ENCODE peak calls at places on chromosomes 11 and 22, in six cellular contexts. P, J, Z, S, R and E are unnamed samples.

GRCh38 chr11:34890812-34891211 is 25.4 kb downstream of the APIP start:
- DNase-seq in P (no peak), J (peak; percentile 29), Z (peak; percentile 68), S (peak; percentile 6), R (no peak), E (peak; percentile 35)

GRCh38 chr11:94539420-94539819 is 4.3 kb upstream of the FUT4 start:
- DNase-seq in P (peak; percentile 73), J (no peak), Z (peak; percentile 54), S (no peak), R (peak; percentile 21), E (peak; percentile 4)

GRCh38 chr11:45180888-45181594 is 34.6 kb downstream of the PRDM11 start:
- DNase-seq in P (peak; percentile 78), J (no peak), Z (no peak), S (peak; percentile 17), R (peak; percentile 76), E (no peak)

GRCh38 chr22:31556627-31557203 is 60.4 kb downstream of the SFI1 start:
- DNase-seq in P (no peak), J (peak; percentile 38), Z (peak; percentile 52), S (peak; percentile 27), R (peak; percentile 10), E (peak; percentile 29)

GRCh38 chr11:96149743-96150555 is 193.0 kb downstream of the MAML2 start:
- DNase-seq in P (no peak), J (no peak), Z (peak; percentile 35), S (peak; percentile 88), R (no peak), E (no peak)

GRCh38 chr22:23862103-23862502 is 4.4 kb downstream of the SLC2A11 start:
- DNase-seq in P (no peak), J (peak; percentile 80), Z (peak; percentile 50), S (peak; percentile 34), R (peak; percentile 53), E (peak; percentile 39)

GRCh38 chr22:24087071-24087795 is 76.1 kb downstream of the CABIN1 start:
- DNase-seq in P (no peak), J (no peak), Z (no peak), S (no peak), R (no peak), E (no peak)

GRCh38 chr22:17266261-17266971 is 47.2 kb upstream of the ADA2 start:
- DNase-seq in P (peak; percentile 74), J (no peak), Z (peak; percentile 80), S (no peak), R (peak; percentile 25), E (peak; percentile 55)

GRCh38 chr11:35145249-35145648 is 6.3 kb downstream of the CD44 start:
- DNase-seq in P (peak; percentile 80), J (no peak), Z (no peak), S (peak; percentile 81), R (peak; percentile 32), E (no peak)

GRCh38 chr22:44247346-44247745 is 65.4 kb downstream of the SHISAL1 start:
- DNase-seq in P (no peak), J (no peak), Z (no peak), S (no peak), R (no peak), E (no peak)

GRCh38 chr11:69874984-69875673 is 55.9 kb upstream of the FGF3 start:
- DNase-seq in P (peak; percentile 18), J (no peak), Z (no peak), S (no peak), R (no peak), E (no peak)

GRCh38 chr11:106280041-106280440 is 202.6 kb downstream of the AASDHPPT start:
- DNase-seq in P (no peak), J (no peak), Z (no peak), S (no peak), R (no peak), E (no peak)

GRCh38 chr22:24157783-24158170 is 23.5 kb upstream of the SUSD2 start:
- DNase-seq in P (no peak), J (no peak), Z (no peak), S (no peak), R (no peak), E (no peak)

GRCh38 chr11:72578051-72578450 is 96.2 kb downstream of the PDE2A start:
- DNase-seq in P (peak; percentile 45), J (no peak), Z (no peak), S (no peak), R (no peak), E (no peak)

GRCh38 chr22:26713823-26714449 is 56.5 kb downstream of the MIAT start:
- DNase-seq in P (no peak), J (no peak), Z (peak; percentile 21), S (peak; percentile 69), R (no peak), E (no peak)

GRCh38 chr11:83971063-83971462 is 684.9 kb upstream of the CCDC90B start:
- DNase-seq in P (no peak), J (no peak), Z (no peak), S (no peak), R (peak; percentile 7), E (no peak)

GRCh38 chr11:79441159-79441875 is 487 bp upstream of the TENM4 start:
- DNase-seq in P (peak; percentile 44), J (no peak), Z (no peak), S (no peak), R (no peak), E (no peak)

GRCh38 chr22:27241430-27242110 is 560.0 kb downstream of the MN1 start:
- DNase-seq in P (no peak), J (no peak), Z (peak; percentile 40), S (no peak), R (peak; percentile 93), E (no peak)

GRCh38 chr11:110027627-110028371 is 65.4 kb upstream of the ZC3H12C start:
- DNase-seq in P (no peak), J (peak; percentile 21), Z (no peak), S (no peak), R (no peak), E (no peak)

GRCh38 chr11:112019066-112019465 is 6.1 kb upstream of the DLAT start:
- DNase-seq in P (no peak), J (no peak), Z (no peak), S (no peak), R (no peak), E (no peak)

GRCh38 chr11:112017538-112017937 is 7.7 kb upstream of the DLAT start:
- DNase-seq in P (no peak), J (no peak), Z (no peak), S (peak; percentile 43), R (peak; percentile 73), E (no peak)

GRCh38 chr11:112016088-112016764 is 9.0 kb upstream of the DLAT start:
- DNase-seq in P (no peak), J (no peak), Z (no peak), S (peak; percentile 29), R (peak; percentile 48), E (no peak)

GRCh38 chr11:112013501-112014164 is 11.6 kb upstream of the DLAT start:
- DNase-seq in P (no peak), J (no peak), Z (peak; percentile 30), S (no peak), R (no peak), E (no peak)

GRCh38 chr11:112016765-112017356 is 8.3 kb upstream of the DLAT start:
- DNase-seq in P (no peak), J (no peak), Z (no peak), S (no peak), R (peak; percentile 45), E (no peak)
- H3K4me3 ChIP-seq in P (no peak overlapping the region), J (no peak overlapping the region), Z (no peak overlapping the region), S (no peak overlapping the region), R (no peak overlapping the region), E (no peak overlapping the region)

GRCh38 chr22:39281126-39281525 is 36.3 kb upstream of the PDGFB start:
- DNase-seq in P (no peak), J (no peak), Z (no peak), S (no peak), R (no peak), E (no peak)
- H3K4me3 ChIP-seq in P (no peak overlapping the region), J (no peak overlapping the region), Z (no peak overlapping the region), S (no peak overlapping the region), R (no peak overlapping the region), E (no peak overlapping the region)

GRCh38 chr11:66071326-66071870 is 1.3 kb downstream of the PACS1 start:
- DNase-seq in P (no peak), J (no peak), Z (no peak), S (no peak), R (no peak), E (no peak)

GRCh38 chr11:66070604-66071325 is 693 bp downstream of the PACS1 start:
- DNase-seq in P (peak; percentile 70), J (no peak), Z (peak; percentile 65), S (no peak), R (peak; percentile 57), E (no peak)

GRCh38 chr11:66073669-66074068 is 3.6 kb downstream of the PACS1 start:
- DNase-seq in P (no peak), J (no peak), Z (no peak), S (no peak), R (no peak), E (no peak)

GRCh38 chr11:66069715-66070603 is at the start of gene PACS1:
- DNase-seq in P (peak; percentile 89), J (peak; percentile 78), Z (peak; percentile 92), S (peak; percentile 58), R (peak; percentile 75), E (peak; percentile 65)

GRCh38 chr11:66072518-66072917 is 2.4 kb downstream of the PACS1 start:
- DNase-seq in P (no peak), J (no peak), Z (no peak), S (no peak), R (no peak), E (no peak)
- H3K4me3 ChIP-seq in P (no peak overlapping the region), J (peak overlapping the region; percentile 83), Z (no peak overlapping the region), S (peak overlapping the region; percentile 72), R (no peak overlapping the region), E (no peak overlapping the region)

GRCh38 chr22:45504703-45505341 is 2.1 kb downstream of the FBLN1 start:
- DNase-seq in P (no peak), J (no peak), Z (peak; percentile 54), S (no peak), R (no peak), E (no peak)

GRCh38 chr22:45503071-45503815 is 560 bp downstream of the FBLN1 start:
- DNase-seq in P (no peak), J (no peak), Z (no peak), S (no peak), R (no peak), E (no peak)

GRCh38 chr22:45502215-45503070 is at the start of gene FBLN1:
- DNase-seq in P (no peak), J (no peak), Z (peak; percentile 83), S (no peak), R (no peak), E (no peak)

GRCh38 chr22:45505991-45506743 is 3.5 kb downstream of the FBLN1 start:
- DNase-seq in P (no peak), J (no peak), Z (no peak), S (no peak), R (no peak), E (no peak)

DNA sequence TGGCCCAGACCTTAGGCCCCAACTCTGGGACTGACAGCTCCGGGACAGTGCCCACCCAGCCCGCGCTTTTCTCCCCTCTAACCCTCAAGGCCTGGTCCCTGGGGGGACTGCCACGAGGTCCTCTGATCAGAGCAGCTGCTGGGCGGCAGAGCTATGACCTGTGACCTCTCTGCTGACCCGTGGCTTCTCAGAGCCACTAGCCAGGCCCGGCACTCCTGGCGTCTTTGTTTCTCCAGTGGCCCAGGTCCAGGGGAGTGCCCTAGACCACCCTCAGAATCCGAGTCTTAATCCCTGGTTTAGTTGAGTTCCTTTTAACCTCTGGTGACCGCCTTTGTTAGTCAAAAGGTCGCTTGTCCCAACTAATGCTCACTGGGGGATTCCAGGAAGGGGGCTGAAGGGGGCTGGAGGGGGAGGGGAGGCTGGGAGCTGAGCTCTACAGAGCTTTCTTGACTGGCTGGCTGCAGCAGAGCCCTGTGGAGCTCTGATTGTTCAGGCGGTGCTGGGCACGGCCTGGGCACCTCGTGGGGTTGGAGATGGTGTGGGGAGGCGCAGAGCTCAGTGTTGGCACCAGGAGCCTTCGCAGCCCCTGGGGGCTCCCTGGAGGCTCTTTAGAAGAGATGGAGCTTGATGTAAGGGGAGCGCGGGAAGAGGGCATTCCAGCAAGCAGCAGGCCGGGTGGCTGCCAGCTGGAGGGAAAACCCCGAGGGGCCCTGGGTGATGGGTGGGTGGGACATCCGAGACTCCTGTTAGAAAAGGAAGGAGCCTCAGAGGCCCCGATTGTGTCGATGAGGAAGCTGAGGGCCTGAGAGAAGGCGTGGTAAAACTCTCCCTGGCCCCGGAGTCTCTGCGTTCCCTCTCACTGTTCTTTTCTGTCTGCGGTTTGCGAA is 1.4 kb downstream of the FBLN1 start:
- DNase-seq in P (no peak), J (no peak), Z (peak; percentile 52), S (peak; percentile 50), R (no peak), E (no peak)
- H3K4me3 ChIP-seq in P (peak overlapping the region; percentile 54), J (no peak overlapping the region), Z (peak overlapping the region; percentile 94), S (peak overlapping the region; percentile 58), R (no peak overlapping the region), E (no peak overlapping the region)